ENCODE peak calls at places on chromosomes 16 and 17, in five cellular contexts. Z, B, A, R and H are unnamed samples.

GRCh38 chr16:86222965-86223551 is 287.3 kb upstream of the FOXF1 start:
- DNase-seq in A (peak), Z (no peak), B (no peak), R (no peak), H (no peak)

GRCh38 chr17:73850426-73850825 is 206.2 kb upstream of the SDK2 start:
- DNase-seq in A (no peak), R (no peak), Z (no peak), B (no peak), H (no peak)

GRCh38 chr16:23908790-23909189 is 73.0 kb downstream of the PRKCB start:
- DNase-seq in R (no peak), Z (no peak), A (no peak), B (no peak), H (no peak)

GRCh38 chr17:58334661-58335060 is 6.1 kb upstream of the TSPOAP1 start:
- DNase-seq in Z (no peak), R (no peak), B (no peak), A (no peak), H (no peak)

GRCh38 chr17:57852041-57852954 is 2.5 kb upstream of the MRPS23 start:
- DNase-seq in B (no peak), R (no peak), A (no peak), Z (no peak), H (no peak)

GRCh38 chr17:32536736-32537646 is 50.2 kb downstream of the CDK5R1 start:
- DNase-seq in B (no peak), Z (no peak), A (no peak), R (no peak), H (no peak)

GRCh38 chr16:77571463-77571862 is 136.6 kb upstream of the ADAMTS18 start:
- DNase-seq in R (no peak), Z (no peak), B (no peak), A (no peak), H (no peak)

GRCh38 chr17:17167356-17167755 is 38.8 kb downstream of the PLD6 start:
- DNase-seq in A (no peak), B (no peak), R (no peak), Z (no peak), H (no peak)

GRCh38 chr16:51154271-51155171 is 3.5 kb upstream of the SALL1 start:
- DNase-seq in R (no peak), B (no peak), Z (no peak), A (no peak), H (no peak)

GRCh38 chr17:18161226-18162094 is 22.2 kb upstream of the ALKBH5 start:
- DNase-seq in A (no peak), B (no peak), Z (no peak), R (no peak), H (peak)

GRCh38 chr17:2084766-2085647 is 30.1 kb downstream of the HIC1 start:
- DNase-seq in Z (no peak), B (no peak), R (peak), A (no peak), H (no peak)

DNA sequence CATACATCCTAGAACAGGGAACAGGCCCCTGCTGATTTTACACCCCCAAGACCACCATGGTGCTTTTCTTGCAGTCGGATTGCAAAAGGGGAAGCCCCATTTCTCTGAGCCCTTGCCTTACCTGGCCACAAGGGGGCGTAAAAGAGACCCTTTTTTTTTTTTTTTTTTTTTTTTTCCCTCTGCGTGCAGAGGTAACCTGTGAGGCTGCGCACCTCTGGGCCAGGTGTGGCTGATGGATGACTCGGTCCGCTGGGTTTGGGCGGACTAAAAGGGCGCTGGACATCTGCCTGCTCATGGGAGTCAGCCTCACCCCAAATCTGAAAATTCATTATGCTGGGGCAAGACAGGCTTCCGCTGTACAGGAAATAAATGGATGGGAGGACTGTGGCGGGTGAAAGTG is 281.0 kb downstream of the CBLN1 start:
- DNase-seq in B (peak), R (no peak), A (no peak), Z (no peak), H (no peak)
- TF ChIP-seq CTCF in B (peak), R (no peak), A (no peak), Z (no peak), H (peak)

DNA sequence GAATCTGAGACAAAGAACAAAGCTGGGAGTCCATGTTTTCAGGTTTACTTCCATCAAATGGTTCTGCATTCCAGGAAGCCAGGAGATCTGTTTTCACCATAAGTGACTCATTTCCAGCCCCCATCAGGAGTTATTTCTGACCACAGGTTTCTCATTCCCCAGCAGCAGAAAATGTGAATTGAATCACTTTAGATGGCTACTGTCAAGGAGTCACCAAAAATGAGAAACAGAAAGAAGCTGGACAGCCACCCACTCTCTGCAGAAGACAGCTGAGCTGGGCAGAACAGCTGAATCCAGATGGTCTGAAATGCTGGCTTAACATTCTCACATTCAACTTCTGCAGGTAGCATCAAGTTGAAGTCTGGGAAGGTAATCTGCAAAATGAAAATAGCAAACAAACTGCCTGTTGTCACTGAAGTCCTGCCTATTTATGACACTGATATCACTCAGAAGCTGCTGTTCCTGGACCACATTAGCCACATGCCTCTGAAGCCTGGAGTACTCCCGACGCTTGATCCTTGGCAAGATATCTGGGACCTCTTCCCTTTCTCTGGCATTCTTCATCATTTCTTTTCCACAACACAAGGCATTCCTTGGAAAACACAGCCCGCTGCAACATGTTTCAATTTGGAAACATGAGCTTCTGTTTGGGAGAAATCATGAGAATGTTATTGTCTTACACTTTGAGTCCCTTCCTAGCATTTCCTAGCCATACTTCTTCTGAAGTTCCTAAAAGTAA is 15.3 kb downstream of the CCL11 start:
- DNase-seq in A (no peak), Z (no peak), B (peak), R (no peak), H (no peak)
- TF ChIP-seq CTCF in A (no peak), Z (no peak), B (no peak), R (no peak), H (no peak)

GRCh38 chr17:40317345-40317873 is 8.4 kb downstream of the RARA start:
- DNase-seq in A (peak), B (peak), R (no peak), Z (no peak), H (peak)
- TF ChIP-seq CTCF in A (no peak), B (peak), R (no peak), Z (peak), H (peak)

DNA sequence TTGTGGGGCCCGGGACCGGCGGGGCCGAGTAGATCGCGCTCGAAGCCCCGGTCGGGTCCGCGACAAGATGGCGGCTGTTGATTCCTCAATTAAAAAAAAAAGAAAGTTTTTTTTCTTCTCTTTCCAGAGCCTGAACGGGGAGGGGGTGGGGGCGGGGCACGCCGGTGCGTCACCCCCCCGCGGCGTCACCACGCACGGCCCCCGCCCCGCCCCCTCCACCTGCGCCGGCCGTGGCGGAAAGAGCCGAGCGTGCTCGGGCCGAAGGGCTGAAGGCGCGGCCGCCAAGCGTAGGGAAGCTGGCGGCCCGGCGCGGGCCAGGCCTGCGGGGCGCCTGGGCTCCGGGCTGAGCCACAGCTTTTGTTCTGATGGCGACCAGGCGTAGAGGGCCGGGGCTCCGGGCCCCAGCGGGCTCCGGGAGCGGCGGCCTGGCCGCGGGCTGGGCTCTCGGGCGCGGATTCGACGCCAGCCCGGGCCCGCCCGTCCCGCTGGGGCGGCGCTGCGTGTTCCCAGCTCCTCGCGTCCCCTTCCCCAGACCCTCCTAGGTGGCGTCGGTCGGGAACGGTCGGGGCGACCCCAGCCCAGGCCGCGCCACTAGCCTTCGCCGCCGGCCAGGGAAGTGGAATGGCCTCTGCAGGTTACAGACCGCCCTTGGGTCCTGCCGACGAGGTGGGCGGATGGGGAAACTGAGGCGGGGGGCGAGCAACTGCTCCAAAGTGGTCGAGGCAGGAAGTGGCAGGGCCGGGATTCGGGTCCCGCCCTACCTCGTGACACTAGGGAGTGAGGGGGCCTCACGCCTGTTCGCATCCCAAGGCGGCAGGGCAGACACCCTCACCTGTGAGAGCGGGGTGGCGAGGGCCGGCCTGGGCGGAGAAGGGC is at the start of gene CREBBP:
- DNase-seq in A (peak), B (peak), R (peak), Z (peak), H (peak)
- TF ChIP-seq CTCF in A (no peak), B (no peak), R (no peak), Z (no peak), H (no peak)

DNA sequence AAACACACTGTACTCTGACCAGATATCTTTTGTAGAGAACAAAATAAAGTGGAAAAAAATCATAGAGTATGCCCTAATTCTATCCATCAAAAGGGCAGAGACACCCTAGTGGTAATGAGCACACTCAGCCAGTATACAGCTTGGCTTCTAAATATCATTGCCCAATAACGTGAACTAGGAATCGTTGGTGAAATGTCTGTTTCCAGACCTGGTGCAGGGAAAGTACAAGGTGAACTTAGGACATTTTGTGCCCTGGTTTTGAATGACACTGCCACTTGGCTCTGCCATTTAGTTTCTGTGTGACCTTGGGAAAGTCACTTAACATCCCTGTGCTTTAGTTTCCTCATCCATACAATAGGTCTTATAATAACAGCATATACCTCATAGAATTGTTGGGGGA is 13.7 kb downstream of the AMFR start:
- DNase-seq in R (no peak), Z (no peak), A (no peak), B (no peak), H (no peak)
- TF ChIP-seq CTCF in R (no peak), Z (no peak), A (no peak), B (no peak), H (no peak)

DNA sequence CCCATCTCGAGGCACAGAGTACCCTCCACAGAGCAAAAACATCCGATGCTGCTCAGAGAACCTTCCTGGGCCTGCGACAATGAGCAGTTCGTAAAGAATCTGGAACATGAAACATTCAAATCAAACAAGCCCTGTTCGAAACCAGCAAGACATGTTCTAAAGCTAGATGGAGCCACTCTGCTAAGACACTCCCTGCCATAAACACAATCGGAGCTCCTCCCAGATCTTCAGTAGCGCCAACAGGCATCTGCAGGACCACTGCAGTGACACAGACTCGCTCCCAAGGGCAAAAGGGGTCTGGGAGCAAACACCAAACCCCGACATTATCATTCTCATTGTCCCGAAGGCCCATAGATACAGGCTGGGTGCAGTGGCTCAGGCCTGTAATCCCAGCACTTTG is 108.7 kb downstream of the ZFHX3 start:
- DNase-seq in A (no peak), R (peak), B (no peak), Z (no peak), H (no peak)
- TF ChIP-seq CTCF in A (no peak), R (no peak), B (no peak), Z (no peak), H (no peak)

DNA sequence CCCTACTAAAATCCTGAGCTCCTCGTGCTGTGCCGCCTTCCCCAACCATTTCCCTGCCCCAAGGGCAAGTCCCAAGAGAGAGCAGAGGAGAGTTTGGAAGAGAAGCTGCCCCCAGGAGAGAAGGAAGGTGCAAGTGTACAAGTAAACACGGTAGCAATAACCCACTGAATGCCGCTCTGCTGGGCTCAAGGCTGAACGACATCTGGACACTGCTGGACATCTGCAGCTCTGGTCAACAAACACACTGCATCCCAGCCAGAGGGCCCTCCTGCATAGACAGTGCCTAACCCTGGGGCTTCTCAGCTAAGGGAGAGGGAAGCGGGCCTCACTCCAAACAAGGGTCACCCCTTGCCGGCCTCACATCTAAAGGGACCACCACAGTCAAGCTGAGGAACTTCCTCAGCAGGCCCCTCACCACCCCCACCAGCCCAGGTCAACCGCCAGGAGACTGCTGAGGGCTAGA is 12.7 kb downstream of the JUP start:
- DNase-seq in R (no peak), Z (no peak), B (no peak), A (no peak), H (no peak)
- TF ChIP-seq CTCF in R (no peak), Z (no peak), B (no peak), A (no peak), H (no peak)